ENCODE peak calls at places on chromosomes 7 and 10, in eight cellular contexts. One of them, this sample, is unnamed.

GRCh38 chr10:90885176-90885575 is 13.4 kb downstream of the RPP30 start:
- DNase-seq in kidney: no peak
- DNase-seq in upper lobe of right lung: no peak
- DNase-seq in GM12892: no peak
- DNase-seq in fibroblast of gingiva: peak
- DNase-seq in retina: no peak
- DNase-seq in globus pallidus: no peak
- DNase-seq in kidney tubule cell: no peak
- DNase-seq in this sample: no peak

GRCh38 chr10:74923556-74923955 is 97.2 kb downstream of the KAT6B start:
- DNase-seq in kidney: no peak
- DNase-seq in upper lobe of right lung: peak
- DNase-seq in GM12892: no peak
- DNase-seq in fibroblast of gingiva: no peak
- DNase-seq in retina: no peak
- DNase-seq in globus pallidus: no peak
- DNase-seq in kidney tubule cell: no peak
- DNase-seq in this sample: peak

GRCh38 chr7:109179601-109180000 is 609.9 kb downstream of the DNAJB9 start:
- DNase-seq in kidney: no peak
- DNase-seq in upper lobe of right lung: no peak
- DNase-seq in GM12892: no peak
- DNase-seq in fibroblast of gingiva: no peak
- DNase-seq in retina: no peak
- DNase-seq in globus pallidus: no peak
- DNase-seq in kidney tubule cell: no peak
- DNase-seq in this sample: no peak

GRCh38 chr7:100705341-100705752 is 574 bp upstream of the POP7 start:
- DNase-seq in kidney: peak
- DNase-seq in upper lobe of right lung: peak
- DNase-seq in GM12892: peak
- DNase-seq in fibroblast of gingiva: peak
- DNase-seq in retina: peak
- DNase-seq in globus pallidus: peak
- DNase-seq in kidney tubule cell: peak
- DNase-seq in this sample: peak

GRCh38 chr10:129465796-129466702 is 992 bp upstream of the MGMT start:
- DNase-seq in kidney: no peak
- DNase-seq in upper lobe of right lung: no peak
- DNase-seq in GM12892: no peak
- DNase-seq in fibroblast of gingiva: no peak
- DNase-seq in retina: no peak
- DNase-seq in globus pallidus: no peak
- DNase-seq in kidney tubule cell: no peak
- DNase-seq in this sample: no peak

GRCh38 chr10:124992462-124993344 is 50.8 kb downstream of the ZRANB1 start:
- DNase-seq in kidney: peak
- DNase-seq in upper lobe of right lung: peak
- DNase-seq in GM12892: no peak
- DNase-seq in fibroblast of gingiva: peak
- DNase-seq in retina: peak
- DNase-seq in globus pallidus: peak
- DNase-seq in kidney tubule cell: peak
- DNase-seq in this sample: peak

GRCh38 chr7:92295391-92295790 is 49.6 kb downstream of the ANKIB1 start:
- DNase-seq in kidney: no peak
- DNase-seq in upper lobe of right lung: no peak
- DNase-seq in GM12892: no peak
- DNase-seq in fibroblast of gingiva: no peak
- DNase-seq in retina: no peak
- DNase-seq in globus pallidus: no peak
- DNase-seq in kidney tubule cell: no peak
- DNase-seq in this sample: no peak

GRCh38 chr10:77049896-77050295 is 587.7 kb downstream of the KCNMA1 start:
- DNase-seq in kidney: no peak
- DNase-seq in upper lobe of right lung: no peak
- DNase-seq in GM12892: no peak
- DNase-seq in fibroblast of gingiva: no peak
- DNase-seq in retina: no peak
- DNase-seq in globus pallidus: no peak
- DNase-seq in kidney tubule cell: peak
- DNase-seq in this sample: no peak